ENCODE peak calls at places on chromosomes 12 and 14, in nine cellular contexts. M is thoracic aorta; J is activated naive CD8-positive, alpha-beta T cell treated with anti-CD3 and anti-CD28 coated beads, Interleukin-2, amount 10 ng/mL, durations not matched to agents 7 days and 5 days; P is MCF 10A; U is activated CD4-positive, alpha-beta T cell treated with anti-CD3 and anti-CD28 coated beads, Interleukin-2, amount 10 ng/mL, durations not matched to agents 7 days and 5 days; R is pons; G is sigmoid colon; Q is NCI-H1092; Z is COLO829. I is an unnamed sample.
A peak's percentile ranks its signal among the peaks of the same experiment; 100 is the strongest.

GRCh38 chr12:130254476-130255276 is 83.0 kb upstream of the PIWIL1 start:
- DNase-seq in M (no peak), P (no peak), Q (no peak), R (peak; percentile 94), Z (peak; percentile 67), G (no peak), U (no peak), J (no peak), I (no peak)

GRCh38 chr12:75596406-75596805 is 85.0 kb upstream of the KRR1 start:
- DNase-seq in M (no peak), J (no peak), U (no peak), Q (no peak), G (no peak), R (no peak), P (no peak), Z (no peak), I (no peak)

GRCh38 chr12:65568517-65568916 is 255.8 kb upstream of the HMGA2 start:
- DNase-seq in M (no peak), Z (no peak), P (peak; percentile 95), U (no peak), R (no peak), J (no peak), Q (no peak), G (no peak), I (no peak)

GRCh38 chr12:69988601-69989194 is 163.7 kb downstream of the MYRFL start:
- DNase-seq in M (no peak), P (peak; percentile 59), J (no peak), R (no peak), U (no peak), Q (no peak), Z (no peak), G (no peak), I (no peak)

GRCh38 chr14:60775296-60775695 is 40.7 kb downstream of the MNAT1 start:
- DNase-seq in M (no peak), U (no peak), P (no peak), Z (no peak), R (no peak), G (no peak), J (no peak), Q (no peak), I (no peak)

GRCh38 chr14:75401356-75401755 is 26.5 kb upstream of the JDP2 start:
- DNase-seq in J (no peak), R (no peak), P (no peak), Q (no peak), U (no peak), Z (no peak), M (no peak), G (peak; percentile 80), I (no peak)

GRCh38 chr12:78457951-78458350 is 406.6 kb upstream of the SYT1 start:
- DNase-seq in Q (no peak), J (no peak), G (no peak), M (no peak), R (no peak), Z (no peak), U (no peak), P (no peak), I (no peak)

GRCh38 chr12:53220857-53221202 is 11.2 kb downstream of the RARG start:
- DNase-seq in G (peak; percentile 95), P (peak; percentile 93), Z (peak; percentile 95), Q (no peak), M (peak; percentile 47), R (peak; percentile 69), J (peak; percentile 87), U (peak; percentile 85), I (no peak)

GRCh38 chr12:49946086-49946485 is 4.5 kb upstream of the AQP2 start:
- DNase-seq in R (no peak), Q (no peak), M (no peak), P (no peak), Z (no peak), J (no peak), G (no peak), U (no peak), I (no peak)

GRCh38 chr14:59278111-59278510 is 89.6 kb downstream of the DAAM1 start:
- DNase-seq in M (no peak), J (no peak), P (peak; percentile 84), R (no peak), U (no peak), Q (no peak), G (no peak), Z (peak; percentile 89), I (no peak)

GRCh38 chr14:51004352-51004800 is 60.1 kb upstream of the PYGL start:
- DNase-seq in Q (no peak), J (no peak), M (no peak), Z (no peak), R (no peak), P (peak; percentile 59), U (no peak), G (peak; percentile 76), I (no peak)

GRCh38 chr14:103519043-103519836 is 3.4 kb downstream of the CKB start:
- DNase-seq in Z (no peak), Q (no peak), G (peak; percentile 76), U (no peak), R (no peak), J (peak; percentile 36), P (peak; percentile 35), M (no peak), I (peak; percentile 72)

GRCh38 chr12:49200882-49201594 is 12.2 kb upstream of the TUBA1A start:
- DNase-seq in G (no peak), M (no peak), Q (peak; percentile 73), U (no peak), R (peak; percentile 73), P (peak; percentile 83), Z (peak; percentile 60), J (no peak), I (no peak)

GRCh38 chr14:98182385-98183055 is 1089.5 kb downstream of the BCL11B start:
- DNase-seq in Z (no peak), Q (no peak), J (no peak), G (no peak), R (no peak), P (peak; percentile 19), M (no peak), U (no peak), I (no peak)

GRCh38 chr12:100017056-100017455 is 32.3 kb upstream of the ANKS1B start:
- DNase-seq in J (no peak), P (peak; percentile 52), R (no peak), Z (no peak), G (no peak), M (no peak), Q (no peak), U (no peak), I (no peak)

GRCh38 chr12:116143883-116144266 is 133.6 kb downstream of the MED13L start:
- DNase-seq in P (no peak), Z (no peak), M (no peak), G (no peak), U (no peak), Q (no peak), R (no peak), J (no peak), I (no peak)

GRCh38 chr12:6904280-6905276 is at the start of gene LRRC23:
- DNase-seq in Z (peak; percentile 99), M (peak; percentile 93), U (peak; percentile 99), G (peak; percentile 99), R (peak; percentile 96), P (peak; percentile 96), J (peak; percentile 93), Q (peak; percentile 96), I (peak; percentile 96)

GRCh38 chr12:46071769-46072624 is 81.6 kb upstream of the SCAF11 start:
- DNase-seq in M (no peak), G (peak; percentile 82), U (peak; percentile 69), J (peak; percentile 57), Z (peak; percentile 56), R (peak; percentile 69), Q (peak; percentile 66), P (peak; percentile 87), I (no peak)

GRCh38 chr12:6235906-6236640 is 35.9 kb downstream of the CD9 start:
- DNase-seq in J (no peak), R (no peak), Z (no peak), G (peak; percentile 53), P (no peak), U (no peak), M (no peak), Q (no peak), I (peak; percentile 51)

GRCh38 chr14:52422650-52423356 is 108.7 kb downstream of the PTGER2 start:
- DNase-seq in Q (no peak), Z (no peak), M (no peak), J (no peak), U (no peak), P (no peak), G (no peak), R (no peak), I (no peak)

GRCh38 chr12:12441891-12442461 is 85.1 kb downstream of the BORCS5 start:
- DNase-seq in Z (no peak), R (no peak), M (no peak), U (peak; percentile 59), G (no peak), P (no peak), Q (no peak), J (peak; percentile 58), I (no peak)

GRCh38 chr14:90624732-90625444 is 191.3 kb downstream of the TTC7B start:
- DNase-seq in Q (no peak), G (no peak), Z (no peak), U (no peak), J (no peak), P (peak; percentile 90), R (no peak), M (no peak), I (no peak)

GRCh38 chr12:55684761-55685370 is 22.8 kb downstream of the ITGA7 start:
- DNase-seq in R (no peak), Z (no peak), J (no peak), P (no peak), M (no peak), U (no peak), G (peak; percentile 57), Q (no peak), I (no peak)

GRCh38 chr12:31772685-31773222 is 43.9 kb upstream of the AMN1 start:
- DNase-seq in J (no peak), U (no peak), R (no peak), M (no peak), G (no peak), P (no peak), Z (no peak), Q (no peak), I (no peak)

GRCh38 chr14:20697273-20698017 is 8.9 kb downstream of the ANG start:
- DNase-seq in U (peak; percentile 74), Q (no peak), J (peak; percentile 62), G (no peak), Z (peak; percentile 70), M (no peak), P (peak; percentile 78), R (peak; percentile 92), I (no peak)

GRCh38 chr12:106753526-106753925 is 21.0 kb upstream of the RIC8B start:
- DNase-seq in Q (no peak), G (no peak), U (peak; percentile 51), M (no peak), P (no peak), Z (no peak), J (peak; percentile 59), R (no peak), I (no peak)

GRCh38 chr14:39395555-39396254 is 36.5 kb downstream of the FBXO33 start:
- DNase-seq in Z (no peak), J (no peak), G (no peak), R (no peak), P (no peak), Q (no peak), M (no peak), U (no peak), I (no peak)